ENCODE peak calls at places on chromosomes 3 and 15, in nine cellular contexts. V is mesenteric fat pad; O is pulmonary artery endothelial cell; R is DND-41; Q is ACHN; I is brain microvascular endothelial cell; N is fibroblast of lung; L is AG10803; B is effector memory CD4-positive, alpha-beta T cell. C is an unnamed sample.

GRCh38 chr3:36417237-36417636 is 36.9 kb downstream of the STAC start:
- DNase-seq in Q (no peak), N (no peak), R (no peak), V (no peak), I (no peak), B (no peak), L (no peak), O (no peak), C (no peak)

GRCh38 chr3:76582632-76583378 is 457.1 kb upstream of the ROBO2 start:
- DNase-seq in L (no peak), Q (no peak), R (no peak), I (no peak), V (no peak), O (no peak), N (no peak), B (no peak), C (no peak)

GRCh38 chr3:123728991-123729390 is 144.1 kb upstream of the HACD2 start:
- DNase-seq in N (no peak), R (no peak), I (no peak), B (no peak), V (no peak), Q (no peak), O (no peak), L (no peak), C (no peak)

GRCh38 chr15:81400640-81401236 is 26.7 kb upstream of the TMC3 start:
- DNase-seq in I (peak), N (peak), B (no peak), O (peak), R (peak), L (peak), Q (peak), V (no peak), C (no peak)

GRCh38 chr3:172104471-172105072 is 65.2 kb downstream of the FNDC3B start:
- DNase-seq in L (no peak), B (no peak), R (no peak), Q (peak), V (no peak), O (no peak), N (peak), I (peak), C (no peak)

GRCh38 chr3:28317438-28318022 is 31.0 kb upstream of the ZCWPW2 start:
- DNase-seq in V (no peak), Q (peak), R (peak), B (peak), L (peak), O (no peak), I (peak), N (peak), C (peak)

GRCh38 chr3:136547293-136547692 is 204.9 kb downstream of the STAG1 start:
- DNase-seq in I (no peak), R (no peak), L (peak), O (no peak), Q (no peak), B (no peak), N (peak), V (no peak), C (no peak)

GRCh38 chr15:61893146-61893545 is 167.1 kb downstream of the VPS13C start:
- DNase-seq in B (no peak), N (no peak), I (no peak), V (no peak), Q (no peak), R (no peak), L (no peak), O (no peak), C (no peak)

GRCh38 chr15:72161351-72162132 is 36.0 kb downstream of the GRAMD2A start:
- DNase-seq in L (no peak), Q (no peak), R (no peak), V (no peak), B (no peak), N (no peak), I (no peak), O (no peak), C (no peak)

GRCh38 chr15:79004336-79004735 is 59.5 kb upstream of the CTSH start:
- DNase-seq in L (peak), B (no peak), N (peak), I (peak), R (peak), V (no peak), Q (peak), O (peak), C (no peak)

GRCh38 chr3:176785207-176785606 is 412.1 kb downstream of the TBL1XR1 start:
- DNase-seq in N (peak), O (no peak), Q (no peak), L (no peak), V (no peak), R (no peak), I (no peak), B (no peak), C (no peak)

GRCh38 chr3:4865714-4866113 is 113.5 kb upstream of the BHLHE40 start:
- DNase-seq in O (no peak), R (no peak), Q (no peak), L (no peak), V (no peak), B (no peak), I (no peak), N (no peak), C (no peak)

GRCh38 chr3:132253262-132253878 is 63.8 kb upstream of the ACP3 start:
- DNase-seq in I (peak), N (peak), V (no peak), B (no peak), R (peak), L (peak), O (peak), Q (peak), C (no peak)

GRCh38 chr3:8147726-8148125 is 353.9 kb upstream of the LMCD1 start:
- DNase-seq in Q (no peak), O (no peak), R (no peak), B (no peak), V (no peak), L (peak), I (no peak), N (no peak), C (no peak)

GRCh38 chr3:58568572-58569286 is 8.5 kb downstream of the FAM107A start:
- DNase-seq in R (peak), L (peak), B (peak), O (no peak), Q (peak), V (peak), I (peak), N (peak), C (peak)

GRCh38 chr3:69197922-69198540 is 75.6 kb upstream of the LMOD3 start:
- DNase-seq in I (no peak), L (no peak), Q (no peak), V (no peak), R (peak), N (no peak), B (peak), O (no peak), C (no peak)

GRCh38 chr15:71329041-71329440 is 213.8 kb downstream of the THSD4 start:
- DNase-seq in L (no peak), O (no peak), Q (no peak), V (no peak), B (no peak), N (peak), R (no peak), I (peak), C (no peak)

GRCh38 chr15:88894819-88895767 is at the start of gene HAPLN3:
- DNase-seq in N (peak), V (no peak), L (no peak), R (peak), I (peak), Q (peak), B (peak), O (no peak), C (peak)

GRCh38 chr3:171824824-171825221 is 14.5 kb upstream of the PLD1 start:
- DNase-seq in B (no peak), O (no peak), Q (peak), I (peak), L (peak), R (no peak), V (no peak), N (peak), C (no peak)

GRCh38 chr3:17030438-17030837 is 145.7 kb downstream of the PLCL2 start:
- DNase-seq in B (no peak), I (no peak), N (no peak), V (no peak), L (no peak), R (no peak), O (no peak), Q (no peak), C (no peak)

GRCh38 chr3:41267975-41268640 is 68.8 kb downstream of the CTNNB1 start:
- DNase-seq in R (no peak), Q (peak), O (no peak), B (no peak), L (peak), N (peak), V (no peak), I (peak), C (no peak)

GRCh38 chr3:81776643-81777042 is 15.2 kb upstream of the GBE1 start:
- DNase-seq in R (no peak), L (no peak), N (no peak), O (no peak), V (no peak), B (no peak), Q (no peak), I (no peak), C (no peak)

GRCh38 chr15:45729146-45729545 is 94.3 kb downstream of the SQOR start:
- DNase-seq in V (no peak), I (no peak), N (no peak), O (no peak), B (no peak), L (no peak), R (no peak), Q (peak), C (no peak)

GRCh38 chr3:134059680-134060560 is 30.2 kb upstream of the SLCO2A1 start:
- DNase-seq in N (peak), R (no peak), V (no peak), O (no peak), Q (no peak), B (no peak), I (no peak), L (peak), C (no peak)

GRCh38 chr3:169354774-169355501 is 308.6 kb downstream of the MECOM start:
- DNase-seq in O (no peak), L (no peak), B (no peak), N (no peak), I (no peak), V (no peak), Q (no peak), R (no peak), C (no peak)